ENCODE peak calls at places on chromosomes 13 and 19, in four cellular contexts. A is left lung; T is CD8-positive, alpha-beta T cell; P is AG04450. Z is an unnamed sample.

GRCh38 chr19:35643255-35644205 is 2.0 kb downstream of the ETV2 start:
- DNase-seq in P (peak), A (peak), T (peak), Z (peak)

GRCh38 chr13:102495663-102496062 is 93.8 kb upstream of the FGF14 start:
- DNase-seq in P (no peak), T (no peak), A (no peak), Z (no peak)

GRCh38 chr13:34335662-34336007 is 517.7 kb downstream of the RFC3 start:
- DNase-seq in T (no peak), P (no peak), A (no peak), Z (no peak)

GRCh38 chr13:19382111-19382510 is 179.2 kb downstream of the TPTE2 start:
- DNase-seq in T (no peak), P (no peak), A (no peak), Z (no peak)

GRCh38 chr13:45219938-45220375 is 19.1 kb upstream of the KCTD4 start:
- DNase-seq in T (no peak), A (no peak), P (no peak), Z (no peak)

GRCh38 chr13:20714563-20715339 is 11.3 kb downstream of the IL17D start:
- DNase-seq in A (no peak), T (no peak), P (peak), Z (no peak)

GRCh38 chr19:58570770-58571574 is 2.2 kb downstream of the MZF1 start:
- DNase-seq in A (no peak), T (peak), P (no peak), Z (no peak)

GRCh38 chr19:38336638-38337359 is 1.2 kb downstream of the CATSPERG start:
- DNase-seq in P (peak), A (peak), T (peak), Z (peak)

GRCh38 chr19:30326076-30326710 is 46.0 kb upstream of the ZNF536 start:
- DNase-seq in A (no peak), T (no peak), P (no peak), Z (no peak)

GRCh38 chr13:113857531-113858195 is 6.2 kb downstream of the GAS6 start:
- DNase-seq in P (no peak), T (no peak), A (no peak), Z (no peak)

GRCh38 chr13:106756446-106756845 is 188.5 kb upstream of the ARGLU1 start:
- DNase-seq in P (no peak), A (no peak), T (no peak), Z (no peak)

GRCh38 chr19:29858000-29858596 is 46.3 kb downstream of the CCNE1 start:
- DNase-seq in A (no peak), P (no peak), T (peak), Z (no peak)

GRCh38 chr19:50181121-50181520 is 18.0 kb upstream of the IZUMO2 start:
- DNase-seq in P (no peak), T (no peak), A (no peak), Z (no peak)

GRCh38 chr19:39705578-39706188 is 1.4 kb downstream of the LGALS14 start:
- DNase-seq in P (no peak), T (no peak), A (no peak), Z (no peak)

GRCh38 chr13:98557934-98558630 is 18.8 kb downstream of the STK24 start:
- DNase-seq in A (no peak), P (no peak), T (no peak), Z (no peak)

GRCh38 chr19:52494518-52494917 is 33.0 kb upstream of the ZNF808 start:
- DNase-seq in A (no peak), P (no peak), T (no peak), Z (no peak)

GRCh38 chr19:13918726-13919411 is 12.9 kb downstream of the CC2D1A start:
- DNase-seq in A (no peak), T (no peak), P (no peak), Z (no peak)

GRCh38 chr19:40231057-40231456 is 4.6 kb upstream of the CCNP start:
- DNase-seq in T (no peak), A (no peak), P (no peak), Z (no peak)

GRCh38 chr19:55452381-55453325 is 8.8 kb downstream of the ISOC2 start:
- DNase-seq in T (peak), P (peak), A (peak), Z (no peak)

GRCh38 chr19:38993271-38993670 is 17.7 kb upstream of the FBXO17 start:
- DNase-seq in P (no peak), T (no peak), A (no peak), Z (no peak)

GRCh38 chr19:55677572-55678028 is 2.6 kb downstream of the EPN1 start:
- DNase-seq in T (no peak), P (no peak), A (peak), Z (no peak)

GRCh38 chr13:20826810-20827560 is 53.2 kb upstream of the EEF1AKMT1 start:
- DNase-seq in T (no peak), P (no peak), A (no peak), Z (no peak)

GRCh38 chr13:113616281-113616906 is 31.8 kb downstream of the TFDP1 start:
- DNase-seq in T (no peak), A (peak), P (no peak), Z (no peak)

GRCh38 chr19:39390460-39390758 is 497 bp downstream of the PAF1 start:
- DNase-seq in P (no peak), A (no peak), T (peak), Z (no peak)

GRCh38 chr19:16398530-16399241 is 73.1 kb downstream of the EPS15L1 start:
- DNase-seq in P (no peak), A (no peak), T (no peak), Z (no peak)

GRCh38 chr13:65868106-65868505 is 1362.0 kb downstream of the PCDH9 start:
- DNase-seq in P (no peak), T (no peak), A (no peak), Z (no peak)

GRCh38 chr19:41575998-41576397 is at the start of gene CEACAM21:
- DNase-seq in T (peak), A (peak), P (no peak), Z (no peak)

GRCh38 chr19:18046066-18046718 is 38.2 kb downstream of the ARRDC2 start:
- DNase-seq in P (no peak), A (no peak), T (no peak), Z (no peak)

GRCh38 chr13:24997367-24997967 is 98.5 kb upstream of the PABPC3 start:
- DNase-seq in P (no peak), A (no peak), T (no peak), Z (no peak)

GRCh38 chr13:99389520-99390304 is 82.5 kb upstream of the GPR183 start:
- DNase-seq in P (no peak), T (no peak), A (no peak), Z (no peak)

GRCh38 chr19:46907880-46908279 is 47.1 kb downstream of the ARHGAP35 start:
- DNase-seq in A (no peak), T (no peak), P (no peak), Z (no peak)

GRCh38 chr19:17394891-17395415 is 957 bp upstream of the CCDC194 start:
- DNase-seq in A (peak), T (peak), P (no peak), Z (no peak)

GRCh38 chr13:100382787-100383186 is 205.8 kb downstream of the GGACT start:
- DNase-seq in T (no peak), P (no peak), A (no peak), Z (no peak)

GRCh38 chr19:5932146-5932545 is 18.1 kb downstream of the CAPS start:
- DNase-seq in P (no peak), T (no peak), A (peak), Z (no peak)

GRCh38 chr13:46551410-46552301 is 1.3 kb upstream of the LRCH1 start:
- DNase-seq in P (no peak), A (peak), T (peak), Z (no peak)

GRCh38 chr19:48645652-48646191 is at the start of gene CA11:
- DNase-seq in A (no peak), P (no peak), T (no peak), Z (no peak)

GRCh38 chr13:40527914-40528313 is 138.5 kb downstream of the FOXO1 start:
- DNase-seq in T (no peak), P (no peak), A (no peak), Z (no peak)

GRCh38 chr13:51935326-51936171 is 73.8 kb downstream of the CCDC70 start:
- DNase-seq in P (no peak), T (no peak), A (no peak), Z (no peak)

DNA sequence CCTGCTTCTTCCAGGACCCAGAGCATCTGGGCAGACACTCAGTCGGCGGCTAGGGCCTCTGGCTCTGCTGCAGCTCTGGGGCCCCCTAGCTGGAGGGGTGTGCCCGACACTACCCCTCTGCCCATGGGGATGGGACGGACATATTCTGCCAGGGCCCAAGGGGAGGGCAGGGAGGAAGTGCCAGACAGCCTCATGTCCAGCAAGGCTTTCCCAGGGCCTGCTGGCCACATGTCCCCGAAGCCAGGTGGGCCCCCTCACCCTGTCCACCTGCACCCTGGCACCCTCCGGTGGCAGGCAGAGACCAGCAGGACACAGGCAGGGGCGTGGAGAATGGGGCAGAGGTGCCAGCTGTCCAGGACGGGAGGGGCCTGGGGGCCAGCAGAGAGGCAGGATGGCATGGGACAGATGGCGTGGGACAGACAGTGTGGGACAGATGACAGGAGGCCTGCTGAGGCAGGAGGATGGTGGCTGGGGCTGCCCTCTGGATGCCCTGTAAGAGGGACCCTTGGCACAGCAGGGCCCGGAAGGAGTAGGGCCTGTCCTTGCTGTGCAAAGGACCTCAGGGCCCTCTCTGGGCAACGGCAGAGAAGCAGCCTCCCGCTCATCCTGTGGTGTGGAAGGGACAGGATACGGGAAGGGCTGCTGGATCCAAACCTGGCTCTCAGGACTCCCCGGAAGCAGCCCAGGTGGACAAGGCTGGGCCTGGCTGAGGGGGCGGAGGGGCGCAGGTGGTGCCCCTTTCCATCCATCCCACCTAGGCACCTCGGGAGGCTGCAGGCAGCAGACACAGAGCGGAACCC is 29.1 kb downstream of the CEBPG start:
- DNase-seq in A (peak), T (no peak), P (no peak), Z (no peak)
- TF ChIP-seq CTCF in A (no peak), T (no peak), P (no peak), Z (peak)

GRCh38 chr19:2490659-2491058 is 14.7 kb downstream of the GADD45B start:
- DNase-seq in P (no peak), T (no peak), A (no peak), Z (no peak)

GRCh38 chr19:2488405-2488941 is 12.5 kb downstream of the GADD45B start:
- DNase-seq in T (no peak), P (no peak), A (no peak), Z (no peak)

GRCh38 chr19:2492870-2493269 is 16.9 kb downstream of the GADD45B start:
- DNase-seq in P (no peak), A (peak), T (no peak), Z (no peak)

GRCh38 chr19:2488942-2489731 is 13.2 kb downstream of the GADD45B start:
- DNase-seq in T (no peak), P (no peak), A (peak), Z (no peak)

DNA sequence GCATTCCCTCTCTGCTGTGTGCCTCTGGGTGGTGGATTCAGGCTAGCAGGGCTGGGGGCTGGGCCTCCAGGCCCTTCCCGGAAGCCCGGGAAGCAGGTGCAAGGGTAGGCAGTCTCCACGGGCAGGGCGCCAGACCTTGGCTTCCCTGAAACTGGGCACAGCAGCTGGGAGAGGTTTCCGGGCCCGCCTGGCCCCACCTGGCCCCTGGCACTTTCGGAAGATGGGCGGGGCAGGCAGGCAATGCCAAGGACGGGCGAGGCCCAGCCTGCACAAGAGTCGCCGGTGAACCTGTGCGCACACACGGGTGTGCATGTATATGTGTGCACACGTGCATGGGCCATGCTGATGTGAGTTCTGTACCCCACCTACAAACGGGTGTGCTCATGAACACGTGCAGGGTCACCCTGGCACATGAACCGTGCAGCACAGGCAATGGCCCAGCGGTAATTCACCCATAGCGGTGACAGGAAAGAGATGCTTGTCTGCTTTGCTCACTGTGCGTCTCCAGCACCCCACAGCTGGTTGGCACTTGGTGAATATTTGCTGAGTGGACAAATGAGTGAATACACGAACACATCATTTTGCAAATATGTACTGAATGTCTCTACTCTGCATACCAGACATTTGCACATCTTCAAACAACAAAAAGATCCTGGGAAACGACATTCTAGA is 15.3 kb downstream of the GADD45B start:
- DNase-seq in A (peak), T (no peak), P (no peak), Z (no peak)
- H3K27ac ChIP-seq in A (peak), T (no peak), P (peak), Z (peak)

DNA sequence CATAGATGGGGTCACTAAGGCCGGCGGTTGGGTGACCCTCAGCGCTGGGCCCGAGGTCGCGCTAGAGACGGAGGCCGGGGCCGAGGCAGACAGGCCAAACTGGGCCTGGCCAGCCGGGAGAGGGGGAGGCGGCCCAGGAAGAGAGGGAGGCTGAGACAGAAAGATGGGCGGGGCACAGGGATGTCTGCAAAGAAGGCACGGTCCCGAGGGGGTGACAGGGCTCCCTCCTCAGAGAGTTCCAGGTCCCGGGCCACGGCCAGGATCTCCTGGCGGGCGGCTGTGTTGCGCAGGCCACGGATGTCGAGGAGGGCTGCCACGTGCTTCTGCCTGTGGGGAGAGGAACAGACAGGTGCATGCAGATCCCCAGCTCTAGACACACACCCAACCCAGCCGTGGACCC is 32.2 kb downstream of the EXOC3L2 start:
- DNase-seq in T (no peak), P (no peak), A (no peak), Z (no peak)
- TF ChIP-seq CTCF in T (no peak), P (no peak), A (no peak), Z (no peak)

GRCh38 chr19:7223429-7223828 is 70.8 kb downstream of the INSR start:
- DNase-seq in T (no peak), P (no peak), A (no peak), Z (no peak)
- H3K27ac ChIP-seq in T (no peak), P (no peak), A (no peak), Z (no peak)

GRCh38 chr13:75569576-75569975 is 20.0 kb downstream of the UCHL3 start:
- DNase-seq in A (no peak), P (no peak), T (no peak), Z (no peak)

GRCh38 chr13:75566658-75567057 is 17.1 kb downstream of the UCHL3 start:
- DNase-seq in T (no peak), P (no peak), A (no peak), Z (no peak)
- TF ChIP-seq CTCF in T (no peak), P (peak), A (no peak), Z (no peak)